ENCODE peak calls at places on chromosomes 12 and 14, in four cellular contexts. C is transverse colon, E is AG09309, G is hepatocyte. R is an unnamed sample.
A peak's percentile ranks its signal among the peaks of the same experiment; 100 is the strongest.

GRCh38 chr14:32202941-32203882 is at the start of gene RNU6-8:
- DNase-seq in G (peak; percentile 97), C (peak; percentile 92), E (peak; percentile 24), R (peak; percentile 87)

GRCh38 chr12:120121766-120122293 is 5.3 kb upstream of the RAB35 start:
- DNase-seq in C (no peak), G (no peak), E (no peak), R (peak; percentile 34)

GRCh38 chr12:1808798-1809480 is 11.4 kb upstream of the LRTM2 start:
- DNase-seq in E (no peak), G (no peak), C (no peak), R (no peak)

GRCh38 chr12:79524507-79525148 is 166.1 kb downstream of the PAWR start:
- DNase-seq in G (no peak), E (no peak), C (no peak), R (peak; percentile 36)

GRCh38 chr14:77306406-77307098 is 14.1 kb downstream of the POMT2 start:
- DNase-seq in G (no peak), E (no peak), C (no peak), R (no peak)

GRCh38 chr14:103892247-103892646 is 36.0 kb upstream of the TDRD9 start:
- DNase-seq in E (no peak), G (no peak), C (no peak), R (no peak)

GRCh38 chr14:94307410-94307992 is 14.4 kb upstream of the SERPINA10 start:
- DNase-seq in G (peak; percentile 38), E (no peak), C (no peak), R (no peak)

GRCh38 chr14:81517798-81518398 is 15.8 kb downstream of the SEL1L start:
- DNase-seq in C (peak; percentile 30), E (no peak), G (no peak), R (peak; percentile 59)

GRCh38 chr12:1917172-1918070 is 1.0 kb downstream of the CACNA2D4 start:
- DNase-seq in G (peak; percentile 3), E (no peak), C (no peak), R (no peak)

GRCh38 chr12:114982760-114983159 is 298.8 kb upstream of the TBX3 start:
- DNase-seq in G (no peak), C (no peak), E (no peak), R (no peak)

GRCh38 chr14:28635387-28635786 is 131.2 kb upstream of the FOXG1 start:
- DNase-seq in E (no peak), G (peak; percentile 57), C (no peak), R (peak; percentile 29)

GRCh38 chr14:99035268-99035667 is 236.7 kb downstream of the BCL11B start:
- DNase-seq in G (peak; percentile 21), E (no peak), C (peak; percentile 41), R (no peak)

GRCh38 chr14:67943947-67944346 is 124.4 kb downstream of the RAD51B start:
- DNase-seq in E (peak; percentile 61), C (peak; percentile 75), G (peak; percentile 93), R (peak; percentile 95)

GRCh38 chr12:124565071-124565491 is 2.3 kb downstream of the NCOR2 start:
- DNase-seq in E (no peak), G (no peak), C (no peak), R (no peak)

GRCh38 chr12:1583421-1584078 is 10.8 kb downstream of the FBXL14 start:
- DNase-seq in E (no peak), G (peak; percentile 89), C (peak; percentile 85), R (peak; percentile 94)

DNA sequence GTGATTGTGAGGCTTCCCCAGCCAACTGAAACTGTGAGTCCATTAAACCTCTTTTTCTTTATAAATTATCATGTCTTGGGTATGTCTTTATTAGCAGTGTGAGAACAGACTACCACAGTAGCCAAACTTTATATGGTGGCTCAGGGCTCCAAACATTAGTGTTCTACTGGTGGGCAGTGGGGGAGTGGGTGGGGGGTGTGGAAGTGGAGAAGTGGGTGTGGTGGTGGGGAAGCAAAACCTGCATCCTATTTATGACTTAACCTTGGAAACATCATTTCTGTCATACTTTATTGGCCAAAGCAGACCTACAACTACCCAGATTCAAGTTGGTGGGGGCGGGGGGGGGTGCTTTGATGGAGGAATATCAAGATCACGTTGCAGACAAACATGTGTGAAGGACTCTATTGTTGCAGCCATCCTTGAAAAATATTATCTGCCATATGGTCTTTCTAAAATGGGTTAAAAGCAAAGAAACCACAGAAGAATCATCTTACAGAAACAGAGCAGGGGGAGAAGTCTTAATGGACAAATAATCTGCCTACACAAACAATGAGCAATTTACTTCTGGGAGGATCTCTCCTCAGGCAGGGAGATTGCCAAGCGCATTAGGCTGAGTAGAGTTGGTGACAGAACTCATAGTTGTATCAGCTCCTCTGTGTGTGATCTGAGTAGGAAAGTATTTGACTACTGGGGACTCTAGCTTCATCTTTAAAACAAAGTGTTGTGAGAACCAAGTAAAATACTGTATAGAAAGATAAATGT is 1.4 kb upstream of the PWP1 start:
- DNase-seq in G (no peak), E (no peak), C (no peak), R (no peak)
- H3K4me3 ChIP-seq in G (no peak overlapping the region), E (no peak overlapping the region), C (no peak overlapping the region), R (no peak overlapping the region)

GRCh38 chr12:96048392-96048969 is 13.1 kb upstream of the LTA4H start:
- DNase-seq in G (no peak), E (no peak), C (no peak), R (peak; percentile 31)
- TF ChIP-seq CTCF in G (no peak), E (no peak), C (no peak), R (no peak)

GRCh38 chr14:89493406-89493805 is 76.4 kb upstream of the FOXN3 start:
- DNase-seq in E (no peak), G (no peak), C (no peak), R (no peak)

GRCh38 chr14:89491701-89492381 is 74.8 kb upstream of the FOXN3 start:
- DNase-seq in C (no peak), G (no peak), E (no peak), R (no peak)

GRCh38 chr14:89486961-89487360 is 69.9 kb upstream of the FOXN3 start:
- DNase-seq in C (no peak), G (no peak), E (no peak), R (peak; percentile 59)

GRCh38 chr14:89486505-89486904 is 69.5 kb upstream of the FOXN3 start:
- DNase-seq in G (no peak), E (no peak), C (no peak), R (no peak)

GRCh38 chr14:89489796-89490506 is 72.9 kb upstream of the FOXN3 start:
- DNase-seq in C (no peak), E (no peak), G (no peak), R (peak; percentile 44)
- H3K4me3 ChIP-seq in C (peak overlapping the region; percentile 27), E (peak overlapping the region; percentile 4), G (no peak overlapping the region), R (peak overlapping the region; percentile 16)

GRCh38 chr12:100953217-100953616 is 158.6 kb downstream of the ANO4 start:
- DNase-seq in C (no peak), E (no peak), G (no peak), R (no peak)

GRCh38 chr12:100953677-100954076 is 159.1 kb downstream of the ANO4 start:
- DNase-seq in G (no peak), E (no peak), C (no peak), R (no peak)

GRCh38 chr12:100955139-100955538 is 160.6 kb downstream of the ANO4 start:
- DNase-seq in C (no peak), E (no peak), G (peak; percentile 44), R (no peak)

GRCh38 chr12:100954118-100954517 is 159.5 kb downstream of the ANO4 start:
- DNase-seq in E (no peak), G (no peak), C (no peak), R (no peak)

DNA sequence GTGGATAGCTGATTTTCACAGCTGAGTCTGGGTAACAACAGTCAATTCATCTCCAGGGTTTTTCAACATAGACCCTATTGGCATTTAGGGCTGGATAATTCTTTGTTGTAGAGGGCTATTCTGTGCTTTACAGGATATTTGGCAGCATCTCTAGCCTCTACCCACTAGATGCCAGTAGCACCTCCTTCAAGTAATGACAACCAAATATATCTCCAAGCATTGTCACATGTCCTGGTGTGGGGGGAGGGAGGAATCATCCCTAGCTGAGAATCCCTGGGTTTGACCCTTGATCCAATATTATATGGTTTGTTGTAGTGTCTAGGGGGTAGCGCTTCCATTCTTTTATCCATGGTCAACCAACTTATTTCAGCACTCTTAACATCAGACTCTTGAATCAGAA is 157.2 kb downstream of the ANO4 start:
- DNase-seq in G (no peak), C (no peak), E (no peak), R (no peak)
- TF ChIP-seq CTCF in G (no peak), C (no peak), E (peak; percentile 15), R (no peak)

R was measured in fibroblast of villous mesenchyme.